ENCODE peak calls at places on chromosomes 16 and 17, in six cellular contexts. One of them, this sample, is unnamed.

GRCh38 chr17:51682115-51682514 is 421.8 kb downstream of the UTP18 start:
- DNase-seq in stimulated activated CD8-positive, alpha-beta memory T cell treated with anti-CD3 and anti-CD28 coated beads, Interleukin-2, amount 100 ng/mL, for 1 hour: no peak
- DNase-seq in LoVo: no peak
- DNase-seq in Peyer's patch: no peak
- DNase-seq in T follicular helper cell: no peak
- DNase-seq in stimulated activated naive CD4-positive, alpha-beta T cell: no peak
- DNase-seq in this sample: no peak

GRCh38 chr16:30658731-30659506 is 688 bp downstream of the FBRS start:
- DNase-seq in stimulated activated naive CD4-positive, alpha-beta T cell: no peak
- DNase-seq in stimulated activated CD8-positive, alpha-beta memory T cell treated with anti-CD3 and anti-CD28 coated beads, Interleukin-2, amount 100 ng/mL, for 1 hour: no peak
- DNase-seq in Peyer's patch: peak
- DNase-seq in T follicular helper cell: peak
- DNase-seq in LoVo: no peak
- DNase-seq in this sample: peak

GRCh38 chr17:1294157-1294717 is 14.8 kb downstream of the TRARG1 start:
- DNase-seq in T follicular helper cell: peak
- DNase-seq in stimulated activated CD8-positive, alpha-beta memory T cell treated with anti-CD3 and anti-CD28 coated beads, Interleukin-2, amount 100 ng/mL, for 1 hour: peak
- DNase-seq in LoVo: no peak
- DNase-seq in stimulated activated naive CD4-positive, alpha-beta T cell: peak
- DNase-seq in Peyer's patch: no peak
- DNase-seq in this sample: no peak

GRCh38 chr16:1308036-1308976 is 1.1 kb upstream of the UBE2I start:
- DNase-seq in stimulated activated CD8-positive, alpha-beta memory T cell treated with anti-CD3 and anti-CD28 coated beads, Interleukin-2, amount 100 ng/mL, for 1 hour: no peak
- DNase-seq in stimulated activated naive CD4-positive, alpha-beta T cell: no peak
- DNase-seq in T follicular helper cell: no peak
- DNase-seq in LoVo: peak
- DNase-seq in Peyer's patch: no peak
- DNase-seq in this sample: no peak

GRCh38 chr17:22268214-22268911 is 576.0 kb downstream of the KCNJ18 start:
- DNase-seq in stimulated activated naive CD4-positive, alpha-beta T cell: no peak
- DNase-seq in T follicular helper cell: no peak
- DNase-seq in Peyer's patch: no peak
- DNase-seq in LoVo: no peak
- DNase-seq in stimulated activated CD8-positive, alpha-beta memory T cell treated with anti-CD3 and anti-CD28 coated beads, Interleukin-2, amount 100 ng/mL, for 1 hour: no peak
- DNase-seq in this sample: no peak

GRCh38 chr17:8125947-8126305 is 2.0 kb upstream of the HES7 start:
- DNase-seq in Peyer's patch: no peak
- DNase-seq in stimulated activated naive CD4-positive, alpha-beta T cell: peak
- DNase-seq in LoVo: no peak
- DNase-seq in stimulated activated CD8-positive, alpha-beta memory T cell treated with anti-CD3 and anti-CD28 coated beads, Interleukin-2, amount 100 ng/mL, for 1 hour: no peak
- DNase-seq in T follicular helper cell: no peak
- DNase-seq in this sample: no peak

GRCh38 chr17:57906910-57907309 is 48.3 kb downstream of the CUEDC1 start:
- DNase-seq in LoVo: no peak
- DNase-seq in T follicular helper cell: no peak
- DNase-seq in stimulated activated naive CD4-positive, alpha-beta T cell: no peak
- DNase-seq in stimulated activated CD8-positive, alpha-beta memory T cell treated with anti-CD3 and anti-CD28 coated beads, Interleukin-2, amount 100 ng/mL, for 1 hour: no peak
- DNase-seq in Peyer's patch: no peak
- DNase-seq in this sample: no peak

GRCh38 chr17:77948690-77949114 is 9.8 kb upstream of the TNRC6C start:
- DNase-seq in stimulated activated naive CD4-positive, alpha-beta T cell: no peak
- DNase-seq in stimulated activated CD8-positive, alpha-beta memory T cell treated with anti-CD3 and anti-CD28 coated beads, Interleukin-2, amount 100 ng/mL, for 1 hour: no peak
- DNase-seq in T follicular helper cell: no peak
- DNase-seq in LoVo: no peak
- DNase-seq in Peyer's patch: no peak
- DNase-seq in this sample: peak

GRCh38 chr16:84950906-84951305 is 60.4 kb downstream of the ZDHHC7 start:
- DNase-seq in stimulated activated CD8-positive, alpha-beta memory T cell treated with anti-CD3 and anti-CD28 coated beads, Interleukin-2, amount 100 ng/mL, for 1 hour: no peak
- DNase-seq in Peyer's patch: no peak
- DNase-seq in LoVo: no peak
- DNase-seq in T follicular helper cell: no peak
- DNase-seq in stimulated activated naive CD4-positive, alpha-beta T cell: no peak
- DNase-seq in this sample: no peak

GRCh38 chr17:30236807-30237206 is 1.3 kb upstream of the SLC6A4 start:
- DNase-seq in LoVo: peak
- DNase-seq in Peyer's patch: peak
- DNase-seq in stimulated activated naive CD4-positive, alpha-beta T cell: no peak
- DNase-seq in stimulated activated CD8-positive, alpha-beta memory T cell treated with anti-CD3 and anti-CD28 coated beads, Interleukin-2, amount 100 ng/mL, for 1 hour: no peak
- DNase-seq in T follicular helper cell: no peak
- DNase-seq in this sample: peak

GRCh38 chr17:77959216-77959925 is 868 bp downstream of the TNRC6C start:
- DNase-seq in LoVo: peak
- DNase-seq in T follicular helper cell: peak
- DNase-seq in stimulated activated naive CD4-positive, alpha-beta T cell: peak
- DNase-seq in Peyer's patch: peak
- DNase-seq in stimulated activated CD8-positive, alpha-beta memory T cell treated with anti-CD3 and anti-CD28 coated beads, Interleukin-2, amount 100 ng/mL, for 1 hour: peak
- DNase-seq in this sample: peak

GRCh38 chr16:86723699-86724098 is 145.3 kb downstream of the FOXL1 start:
- DNase-seq in stimulated activated CD8-positive, alpha-beta memory T cell treated with anti-CD3 and anti-CD28 coated beads, Interleukin-2, amount 100 ng/mL, for 1 hour: no peak
- DNase-seq in stimulated activated naive CD4-positive, alpha-beta T cell: no peak
- DNase-seq in Peyer's patch: no peak
- DNase-seq in T follicular helper cell: no peak
- DNase-seq in LoVo: no peak
- DNase-seq in this sample: no peak

GRCh38 chr16:28873543-28874201 is 4.6 kb upstream of the ATP2A1 start:
- DNase-seq in T follicular helper cell: peak
- DNase-seq in stimulated activated CD8-positive, alpha-beta memory T cell treated with anti-CD3 and anti-CD28 coated beads, Interleukin-2, amount 100 ng/mL, for 1 hour: peak
- DNase-seq in LoVo: no peak
- DNase-seq in stimulated activated naive CD4-positive, alpha-beta T cell: peak
- DNase-seq in Peyer's patch: no peak
- DNase-seq in this sample: no peak

GRCh38 chr17:74408830-74409229 is 23.1 kb upstream of the GPRC5C start:
- DNase-seq in stimulated activated CD8-positive, alpha-beta memory T cell treated with anti-CD3 and anti-CD28 coated beads, Interleukin-2, amount 100 ng/mL, for 1 hour: no peak
- DNase-seq in Peyer's patch: no peak
- DNase-seq in stimulated activated naive CD4-positive, alpha-beta T cell: no peak
- DNase-seq in T follicular helper cell: no peak
- DNase-seq in LoVo: no peak
- DNase-seq in this sample: no peak

GRCh38 chr17:63399856-63400255 is 46.2 kb downstream of the CYB561 start:
- DNase-seq in LoVo: no peak
- DNase-seq in T follicular helper cell: no peak
- DNase-seq in stimulated activated CD8-positive, alpha-beta memory T cell treated with anti-CD3 and anti-CD28 coated beads, Interleukin-2, amount 100 ng/mL, for 1 hour: no peak
- DNase-seq in stimulated activated naive CD4-positive, alpha-beta T cell: no peak
- DNase-seq in Peyer's patch: no peak
- DNase-seq in this sample: no peak

GRCh38 chr16:3292604-3293003 is 9.3 kb downstream of the ZNF263 start:
- DNase-seq in LoVo: no peak
- DNase-seq in Peyer's patch: no peak
- DNase-seq in stimulated activated naive CD4-positive, alpha-beta T cell: no peak
- DNase-seq in stimulated activated CD8-positive, alpha-beta memory T cell treated with anti-CD3 and anti-CD28 coated beads, Interleukin-2, amount 100 ng/mL, for 1 hour: no peak
- DNase-seq in T follicular helper cell: no peak
- DNase-seq in this sample: peak

GRCh38 chr16:79026117-79026516 is 574.4 kb downstream of the MAF start:
- DNase-seq in Peyer's patch: no peak
- DNase-seq in T follicular helper cell: no peak
- DNase-seq in stimulated activated CD8-positive, alpha-beta memory T cell treated with anti-CD3 and anti-CD28 coated beads, Interleukin-2, amount 100 ng/mL, for 1 hour: no peak
- DNase-seq in stimulated activated naive CD4-positive, alpha-beta T cell: no peak
- DNase-seq in LoVo: no peak
- DNase-seq in this sample: no peak